ENCODE peak calls at places on chromosome 5, in five cellular contexts. C is GDM1, L is hepatocyte, H is T-helper 9 cell, Z is progenitor cell of endocrine pancreas. N is an unnamed sample.

GRCh38 chr5:78594946-78595921 is 53.3 kb downstream of the LHFPL2 start:
- DNase-seq in Z (no peak), C (no peak), L (peak; percentile 72), H (no peak), N (peak; percentile 97)

GRCh38 chr5:178247481-178248456 is 15.2 kb upstream of the PHYKPL start:
- DNase-seq in H (no peak), L (no peak), Z (no peak), C (no peak), N (no peak)

GRCh38 chr5:77208507-77209163 is 1.8 kb upstream of the PDE8B start:
- DNase-seq in Z (no peak), L (no peak), H (no peak), C (no peak), N (no peak)

GRCh38 chr5:139849942-139850341 is 54.3 kb downstream of the PSD2 start:
- DNase-seq in Z (no peak), H (no peak), L (no peak), C (no peak), N (peak; percentile 0)

GRCh38 chr5:129096382-129096991 is 1.9 kb downstream of the ISOC1 start:
- DNase-seq in H (no peak), L (no peak), C (no peak), Z (no peak), N (no peak)

GRCh38 chr5:93054424-93055165 is 526.4 kb downstream of the NR2F1-AS1 start:
- DNase-seq in L (no peak), H (no peak), Z (no peak), C (no peak), N (peak; percentile 64)

GRCh38 chr5:19401032-19401431 is 587.0 kb downstream of the CDH18 start:
- DNase-seq in Z (no peak), C (no peak), L (no peak), H (no peak), N (no peak)

GRCh38 chr5:139823757-139824355 is 28.2 kb downstream of the PSD2 start:
- DNase-seq in C (no peak), L (no peak), H (no peak), Z (no peak), N (no peak)

GRCh38 chr5:146778795-146779579 is 99.6 kb downstream of the PPP2R2B start:
- DNase-seq in Z (no peak), C (no peak), H (no peak), L (no peak), N (no peak)